ENCODE peak calls at places on chromosomes 1 and 21, in four cellular contexts. D is IMR-90, V is H1, T is neural progenitor cell. P is an unnamed sample.

GRCh38 chr1:15526021-15526489 is 593 bp upstream of the DNAJC16 start:
- DNase-seq in D (no peak), V (no peak), T (no peak), P (no peak)

GRCh38 chr21:45977396-45977795 is 4.2 kb upstream of the COL6A1 start:
- DNase-seq in D (no peak), V (no peak), T (no peak), P (no peak)

GRCh38 chr1:203626910-203627246 is 246 bp downstream of the ATP2B4 start:
- DNase-seq in D (no peak), V (no peak), T (no peak), P (no peak)

GRCh38 chr1:180586671-180587155 is 27.9 kb downstream of the OVAAL start:
- DNase-seq in D (peak; percentile 80), V (no peak), T (no peak), P (peak; percentile 84)

GRCh38 chr1:78178816-78179215 is 133.1 kb downstream of the GIPC2 start:
- DNase-seq in D (no peak), V (no peak), T (no peak), P (no peak)

GRCh38 chr1:55822896-55823295 is 607.7 kb upstream of the USP24 start:
- DNase-seq in D (no peak), V (no peak), T (no peak), P (no peak)

GRCh38 chr1:151934048-151934493 is 24.8 kb upstream of the THEM4 start:
- DNase-seq in D (peak; percentile 60), V (no peak), T (peak; percentile 72), P (peak; percentile 57)

GRCh38 chr1:1080122-1080753 is 6.1 kb upstream of the RNF223 start:
- DNase-seq in D (peak; percentile 33), V (no peak), T (peak; percentile 81), P (no peak)

GRCh38 chr1:36513676-36514473 is 31.2 kb upstream of the CSF3R start:
- DNase-seq in D (no peak), V (no peak), T (no peak), P (no peak)

GRCh38 chr1:9069324-9070100 is at the start of gene SLC2A5:
- DNase-seq in D (no peak), V (no peak), T (peak; percentile 57), P (no peak)

GRCh38 chr1:10402729-10403274 is 3.9 kb downstream of the PGD start:
- DNase-seq in D (peak; percentile 81), V (no peak), T (no peak), P (no peak)

GRCh38 chr1:48853006-48853405 is 76.3 kb upstream of the BEND5 start:
- DNase-seq in D (peak; percentile 11), V (no peak), T (no peak), P (peak; percentile 84)

GRCh38 chr1:65449214-65449823 is 28.9 kb downstream of the LEPR start:
- DNase-seq in D (no peak), V (no peak), T (no peak), P (no peak)

GRCh38 chr1:35202048-35202719 is 9.2 kb upstream of the SFPQ start:
- DNase-seq in D (peak; percentile 82), V (peak; percentile 46), T (peak; percentile 88), P (peak; percentile 70)

GRCh38 chr1:32454726-32455125 is 10.1 kb upstream of the ZBTB8B start:
- DNase-seq in D (no peak), V (no peak), T (peak; percentile 82), P (peak; percentile 30)

GRCh38 chr1:234972411-234973191 is 156.0 kb downstream of the TOMM20 start:
- DNase-seq in D (no peak), V (no peak), T (no peak), P (no peak)

GRCh38 chr1:246930830-246931548 is 759 bp downstream of the AHCTF1 start:
- DNase-seq in D (peak; percentile 58), V (no peak), T (no peak), P (peak; percentile 65)

GRCh38 chr1:23100074-23100748 is 68.4 kb downstream of the LUZP1 start:
- DNase-seq in D (peak; percentile 96), V (no peak), T (peak; percentile 27), P (peak; percentile 97)

GRCh38 chr1:158717344-158717743 is 3.2 kb downstream of the OR6K3 start:
- DNase-seq in D (no peak), V (no peak), T (no peak), P (peak; percentile 23)

GRCh38 chr1:89532228-89532627 is 7.6 kb downstream of the LRRC8B start:
- DNase-seq in D (no peak), V (no peak), T (no peak), P (no peak)

GRCh38 chr1:153100241-153100640 is 5.9 kb upstream of the SPRR2E start:
- DNase-seq in D (peak; percentile 4), V (no peak), T (no peak), P (peak; percentile 98)

GRCh38 chr1:155123801-155124200 is 3.9 kb upstream of the EFNA1 start:
- DNase-seq in D (no peak), V (no peak), T (no peak), P (no peak)

GRCh38 chr1:203663820-203664219 is 37.2 kb downstream of the ATP2B4 start:
- DNase-seq in D (peak; percentile 61), V (no peak), T (no peak), P (peak; percentile 46)

GRCh38 chr1:13751985-13752384 is 52.0 kb downstream of the PRDM2 start:
- DNase-seq in D (no peak), V (no peak), T (no peak), P (no peak)

GRCh38 chr1:172588296-172589291 is 55.6 kb downstream of the SUCO start:
- DNase-seq in D (peak; percentile 94), V (no peak), T (no peak), P (peak; percentile 86)

GRCh38 chr1:247885011-247885410 is 10.4 kb upstream of the OR2W3 start:
- DNase-seq in D (no peak), V (no peak), T (no peak), P (peak; percentile 13)

GRCh38 chr1:46174448-46175231 is at the start of gene TSPAN1:
- DNase-seq in D (peak; percentile 45), V (no peak), T (no peak), P (peak; percentile 61)

GRCh38 chr1:100736766-100737165 is 17.2 kb downstream of the VCAM1 start:
- DNase-seq in D (peak; percentile 83), V (no peak), T (no peak), P (peak; percentile 22)

GRCh38 chr1:53732912-53733317 is 6.0 kb downstream of the GLIS1 start:
- DNase-seq in D (peak; percentile 97), V (no peak), T (no peak), P (peak; percentile 24)

GRCh38 chr1:53733447-53733931 is 5.5 kb downstream of the GLIS1 start:
- DNase-seq in D (no peak), V (no peak), T (no peak), P (no peak)

GRCh38 chr1:53732409-53732808 is 6.6 kb downstream of the GLIS1 start:
- DNase-seq in D (no peak), V (no peak), T (no peak), P (no peak)

GRCh38 chr1:53731201-53731600 is 7.8 kb downstream of the GLIS1 start:
- DNase-seq in D (no peak), V (no peak), T (no peak), P (no peak)

GRCh38 chr1:53731779-53732305 is 7.1 kb downstream of the GLIS1 start:
- DNase-seq in D (peak; percentile 40), V (no peak), T (no peak), P (no peak)
- H2AFZ ChIP-seq in D (no peak overlapping the region), V (no peak overlapping the region), T (no peak overlapping the region), P (no peak overlapping the region)

GRCh38 chr1:183989604-183990003 is 47.9 kb downstream of the COLGALT2 start:
- DNase-seq in D (no peak), V (no peak), T (no peak), P (no peak)
- H4K20me1 ChIP-seq in D (no peaks in the 10 kb centered on the region), V (no peaks in the 10 kb centered on the region), T (no peaks in the 10 kb centered on the region), P (no peaks in the 10 kb centered on the region)

GRCh38 chr21:36910581-36911307 is 55.7 kb downstream of the HLCS start:
- DNase-seq in D (peak; percentile 81), V (no peak), T (no peak), P (no peak)

GRCh38 chr21:36904093-36904666 is 62.3 kb downstream of the HLCS start:
- DNase-seq in D (no peak), V (no peak), T (no peak), P (no peak)

GRCh38 chr21:36909901-36910561 is 56.4 kb downstream of the HLCS start:
- DNase-seq in D (peak; percentile 99), V (no peak), T (no peak), P (peak; percentile 93)

GRCh38 chr21:36909423-36909822 is 57.0 kb downstream of the HLCS start:
- DNase-seq in D (peak; percentile 38), V (no peak), T (no peak), P (no peak)

GRCh38 chr21:36908260-36908908 is 58.1 kb downstream of the HLCS start:
- DNase-seq in D (peak; percentile 36), V (no peak), T (no peak), P (no peak)
- TF ChIP-seq CTCF in D (peak; percentile 38), V (no peak), T (no peak), P (peak; percentile 14)

GRCh38 chr21:29080454-29080930 is 7.0 kb upstream of the CCT8 start:
- DNase-seq in D (peak; percentile 37), V (no peak), T (no peak), P (no peak)
- H2AFZ ChIP-seq in D (no peak overlapping the region), V (no peak overlapping the region), T (no peak overlapping the region), P (peak overlapping the region; percentile 75)

GRCh38 chr1:24779689-24780464 is 34.6 kb downstream of the CLIC4 start:
- DNase-seq in D (no peak), V (no peak), T (no peak), P (no peak)

GRCh38 chr1:24778141-24778540 is 32.9 kb downstream of the CLIC4 start:
- DNase-seq in D (no peak), V (no peak), T (no peak), P (no peak)

GRCh38 chr1:24775348-24775747 is 30.1 kb downstream of the CLIC4 start:
- DNase-seq in D (no peak), V (no peak), T (no peak), P (no peak)

GRCh38 chr1:24775901-24776300 is 30.7 kb downstream of the CLIC4 start:
- DNase-seq in D (no peak), V (no peak), T (no peak), P (no peak)

GRCh38 chr1:24776821-24777220 is 31.6 kb downstream of the CLIC4 start:
- DNase-seq in D (no peak), V (no peak), T (peak; percentile 9), P (no peak)
- H4K20me1 ChIP-seq in D (peaks cover 80% of the 10 kb centered on the region), V (peaks cover 10% of the 10 kb centered on the region), T (peaks cover 77% of the 10 kb centered on the region), P (no peaks in the 10 kb centered on the region)

DNA sequence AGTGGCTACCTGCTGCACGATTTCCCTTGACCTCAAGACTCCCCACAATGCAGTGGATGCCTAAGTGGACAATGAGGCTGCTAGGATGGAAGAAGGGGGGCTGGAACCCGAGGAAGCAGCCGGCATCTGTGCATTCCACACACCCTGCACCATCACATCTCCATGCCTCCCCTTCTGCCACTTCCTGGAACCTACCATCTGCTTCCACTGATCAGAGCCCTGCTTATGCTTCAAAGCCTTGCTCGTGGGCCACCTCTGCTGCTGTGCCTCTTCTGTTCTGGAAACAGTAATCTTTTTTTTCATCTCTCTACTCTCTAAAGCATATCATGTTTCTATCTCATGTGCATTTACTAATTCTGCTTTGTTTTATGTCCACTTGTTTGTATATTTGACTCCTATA is 66.2 kb upstream of the WDR26 start:
- DNase-seq in D (no peak), V (no peak), T (no peak), P (no peak)
- TF ChIP-seq CTCF in D (no peak), V (no peak), T (no peak), P (no peak)

P was measured in mammary epithelial cell.